ENCODE peak calls at places on chromosomes 4 and X, in eight cellular contexts. H is NK-92 treated with Interleukin-12 subunit alpha and Interleukin-12 subunit beta, amount 100 ng/mL, for 24 hours; G is SJSA1; N is tibial artery; W is ACHN; K is left lung; C is central memory CD4-positive, alpha-beta T cell; R is RWPE1. F is an unnamed sample.

GRCh38 chrX:13494562-13494961 is 74.8 kb upstream of the EGFL6 start:
- DNase-seq in H (no peak), G (no peak), N (no peak), W (no peak), K (no peak), C (no peak), R (no peak), F (no peak)

GRCh38 chrX:41180194-41180902 is 95.1 kb downstream of the USP9X start:
- DNase-seq in H (peak), G (peak), N (no peak), W (peak), K (peak), C (peak), R (peak), F (no peak)

GRCh38 chrX:124497386-124497785 is 151.0 kb downstream of the SH2D1A start:
- DNase-seq in H (no peak), G (no peak), N (no peak), W (no peak), K (no peak), C (no peak), R (peak), F (no peak)

GRCh38 chr4:65126200-65126599 is 544.1 kb downstream of the EPHA5 start:
- DNase-seq in H (no peak), G (no peak), N (no peak), W (no peak), K (no peak), C (no peak), R (no peak), F (no peak)

GRCh38 chr4:87839309-87839946 is 6.7 kb downstream of the MEPE start:
- DNase-seq in H (no peak), G (no peak), N (no peak), W (peak), K (no peak), C (no peak), R (peak), F (no peak)

GRCh38 chr4:47488706-47489105 is 3.6 kb downstream of the ATP10D start:
- DNase-seq in H (no peak), G (no peak), N (no peak), W (no peak), K (no peak), C (no peak), R (no peak), F (no peak)

GRCh38 chr4:637536-637935 is 12.2 kb downstream of the PDE6B start:
- DNase-seq in H (no peak), G (no peak), N (no peak), W (no peak), K (no peak), C (no peak), R (no peak), F (no peak)

GRCh38 chrX:41452972-41453371 is 5.8 kb downstream of the NYX start:
- DNase-seq in H (no peak), G (peak), N (no peak), W (no peak), K (no peak), C (no peak), R (no peak), F (no peak)

GRCh38 chr4:1751155-1751918 is 30.0 kb downstream of the TACC3 start:
- DNase-seq in H (no peak), G (no peak), N (no peak), W (no peak), K (no peak), C (no peak), R (no peak), F (no peak)

GRCh38 chr4:113810906-113811305 is 49.4 kb upstream of the CAMK2D start:
- DNase-seq in H (no peak), G (no peak), N (no peak), W (no peak), K (no peak), C (no peak), R (no peak), F (no peak)

GRCh38 chrX:46554942-46555341 is 9.7 kb upstream of the ZNF674 start:
- DNase-seq in H (no peak), G (no peak), N (no peak), W (no peak), K (no peak), C (peak), R (no peak), F (no peak)

GRCh38 chr4:123744664-123745290 is 348.2 kb downstream of the SPRY1 start:
- DNase-seq in H (no peak), G (no peak), N (peak), W (no peak), K (no peak), C (no peak), R (no peak), F (no peak)

GRCh38 chrX:152884171-152884570 is 13.7 kb upstream of the ZNF185 start:
- DNase-seq in H (no peak), G (no peak), N (no peak), W (no peak), K (no peak), C (no peak), R (no peak), F (no peak)

GRCh38 chr4:6342530-6343293 is 73.1 kb downstream of the WFS1 start:
- DNase-seq in H (no peak), G (no peak), N (peak), W (no peak), K (no peak), C (no peak), R (no peak), F (no peak)

GRCh38 chrX:27321632-27322031 is 141.5 kb downstream of the PPP4R3C start:
- DNase-seq in H (no peak), G (no peak), N (no peak), W (no peak), K (no peak), C (no peak), R (no peak), F (no peak)

GRCh38 chrX:10519761-10520160 is 100.6 kb downstream of the MID1 start:
- DNase-seq in H (no peak), G (no peak), N (no peak), W (no peak), K (no peak), C (no peak), R (no peak), F (no peak)

GRCh38 chr4:4871267-4872147 is 12.0 kb downstream of the MSX1 start:
- DNase-seq in H (no peak), G (no peak), N (no peak), W (no peak), K (no peak), C (no peak), R (no peak), F (no peak)

GRCh38 chr4:76523593-76523992 is 88.6 kb downstream of the SHROOM3 start:
- DNase-seq in H (no peak), G (no peak), N (no peak), W (no peak), K (no peak), C (no peak), R (no peak), F (no peak)

GRCh38 chrX:140050906-140051305 is 85.6 kb upstream of the CXorf66 start:
- DNase-seq in H (no peak), G (no peak), N (no peak), W (peak), K (no peak), C (no peak), R (peak), F (no peak)

GRCh38 chr4:17324431-17324830 is 187.5 kb downstream of the QDPR start:
- DNase-seq in H (no peak), G (peak), N (no peak), W (peak), K (no peak), C (peak), R (peak), F (no peak)

GRCh38 chrX:129097668-129098067 is 425.6 kb downstream of the SMARCA1 start:
- DNase-seq in H (no peak), G (no peak), N (no peak), W (no peak), K (no peak), C (no peak), R (no peak), F (no peak)

GRCh38 chrX:71540801-71541545 is 8.1 kb downstream of the OGT start:
- DNase-seq in H (no peak), G (no peak), N (no peak), W (no peak), K (no peak), C (no peak), R (no peak), F (no peak)

GRCh38 chr4:63036159-63036866 is 1372.9 kb downstream of the TECRL start:
- DNase-seq in H (no peak), G (no peak), N (no peak), W (no peak), K (no peak), C (no peak), R (no peak), F (no peak)

GRCh38 chrX:41086627-41086932 is 1.3 kb downstream of the USP9X start:
- DNase-seq in H (no peak), G (no peak), N (no peak), W (no peak), K (no peak), C (no peak), R (no peak), F (peak)

GRCh38 chrX:131331152-131331551 is 42.0 kb upstream of the IGSF1 start:
- DNase-seq in H (no peak), G (no peak), N (no peak), W (no peak), K (no peak), C (no peak), R (no peak), F (no peak)

GRCh38 chr4:187006189-187006618 is 282.5 kb upstream of the FAT1 start:
- DNase-seq in H (no peak), G (no peak), N (no peak), W (no peak), K (no peak), C (no peak), R (no peak), F (no peak)

GRCh38 chr4:103496800-103497199 is 223.0 kb downstream of the TACR3 start:
- DNase-seq in H (no peak), G (no peak), N (no peak), W (no peak), K (no peak), C (no peak), R (no peak), F (no peak)

GRCh38 chr4:82691431-82691830 is 107.2 kb downstream of the SCD5 start:
- DNase-seq in H (no peak), G (no peak), N (no peak), W (no peak), K (no peak), C (no peak), R (no peak), F (no peak)

GRCh38 chr4:86089924-86090323 is 269.9 kb downstream of the MAPK10 start:
- DNase-seq in H (no peak), G (no peak), N (no peak), W (no peak), K (no peak), C (no peak), R (no peak), F (no peak)

GRCh38 chrX:39047174-39047573 is 245.9 kb downstream of the MID1IP1 start:
- DNase-seq in H (no peak), G (no peak), N (no peak), W (no peak), K (no peak), C (no peak), R (no peak), F (no peak)

GRCh38 chr4:28267166-28267565 is 1406.5 kb downstream of the STIM2 start:
- DNase-seq in H (no peak), G (no peak), N (no peak), W (no peak), K (no peak), C (no peak), R (no peak), F (no peak)

GRCh38 chrX:57929373-57929772 is 19.1 kb upstream of the ZXDA start:
- DNase-seq in H (no peak), G (no peak), N (no peak), W (no peak), K (no peak), C (no peak), R (no peak), F (no peak)

F was measured in osteocyte.